ENCODE peak calls at places on chromosomes 13 and 19, in seven cellular contexts. D is fibroblast of the aortic adventitia; H is CD8-positive, alpha-beta T cell; F is AG10803; W is heart left ventricle; R is uterus; V is nephron progenitor cell. Q is an unnamed sample.

GRCh38 chr19:39824143-39825092 is 9.5 kb downstream of the DYRK1B start:
- DNase-seq in W (peak), H (peak), R (peak), F (peak), D (peak), V (peak), Q (peak)

GRCh38 chr19:1069009-1069779 is 2.2 kb downstream of the ARHGAP45 start:
- DNase-seq in R (no peak), H (peak), W (peak), V (no peak), D (no peak), F (no peak), Q (no peak)

GRCh38 chr19:32676186-32676894 is 692 bp downstream of the RGS9BP start:
- DNase-seq in F (no peak), D (no peak), R (peak), H (peak), W (no peak), V (peak), Q (no peak)

GRCh38 chr19:1503089-1503924 is 9.5 kb downstream of the ADAMTSL5 start:
- DNase-seq in H (peak), R (peak), D (peak), W (peak), F (peak), V (peak), Q (peak)

GRCh38 chr13:50529154-50529882 is 314.2 kb downstream of the DLEU7 start:
- DNase-seq in R (peak), W (peak), D (peak), H (no peak), F (peak), V (no peak), Q (no peak)

GRCh38 chr13:62887046-62887445 is 1471.4 kb upstream of the PCDH20 start:
- DNase-seq in H (no peak), V (no peak), W (no peak), D (no peak), R (no peak), F (no peak), Q (no peak)

GRCh38 chr13:66689037-66689619 is 541.0 kb downstream of the PCDH9 start:
- DNase-seq in V (no peak), H (no peak), W (no peak), F (no peak), D (peak), R (no peak), Q (no peak)

GRCh38 chr13:44734204-44734707 is 158.1 kb upstream of the TSC22D1 start:
- DNase-seq in F (peak), H (no peak), W (peak), R (no peak), D (peak), V (no peak), Q (no peak)

GRCh38 chr13:31756346-31756745 is 17.0 kb downstream of the RXFP2 start:
- DNase-seq in H (no peak), F (peak), V (no peak), W (no peak), D (peak), R (peak), Q (no peak)

GRCh38 chr19:31905980-31906948 is 439.1 kb upstream of the ZNF507 start:
- DNase-seq in R (peak), W (peak), F (peak), D (no peak), V (no peak), H (no peak), Q (no peak)

GRCh38 chr13:60759499-60759898 is 362.5 kb downstream of the TDRD3 start:
- DNase-seq in H (no peak), V (no peak), W (no peak), D (peak), R (no peak), F (no peak), Q (no peak)

GRCh38 chr19:39038098-39038497 is 5.7 kb upstream of the FBXO27 start:
- DNase-seq in F (peak), W (no peak), H (no peak), V (peak), D (peak), R (peak), Q (peak)

GRCh38 chr13:48775285-48775684 is 121.6 kb downstream of the CYSLTR2 start:
- DNase-seq in R (no peak), W (no peak), V (no peak), H (no peak), F (peak), D (no peak), Q (no peak)

GRCh38 chr13:28049880-28050871 is 50.2 kb downstream of the FLT3 start:
- DNase-seq in W (no peak), D (no peak), R (no peak), H (no peak), V (no peak), F (no peak), Q (no peak)

GRCh38 chr19:920051-920857 is 3.1 kb downstream of the KISS1R start:
- DNase-seq in D (peak), H (peak), V (peak), W (no peak), R (no peak), F (no peak), Q (no peak)

GRCh38 chr13:52686381-52686780 is 33.7 kb downstream of the SUGT1 start:
- DNase-seq in W (no peak), F (no peak), R (no peak), D (no peak), V (no peak), H (no peak), Q (no peak)

GRCh38 chr19:53865523-53865917 is 2.2 kb upstream of the MYADM start:
- DNase-seq in R (no peak), V (no peak), W (no peak), F (peak), H (no peak), D (no peak), Q (no peak)

GRCh38 chr13:22060187-22060586 is 389.3 kb downstream of the FGF9 start:
- DNase-seq in R (no peak), V (no peak), W (no peak), F (no peak), H (no peak), D (no peak), Q (no peak)

GRCh38 chr13:59299584-59299983 is 864.1 kb downstream of the DIAPH3 start:
- DNase-seq in H (no peak), W (no peak), F (no peak), R (no peak), D (no peak), V (no peak), Q (no peak)

GRCh38 chr13:77563110-77563509 is 27.6 kb downstream of the SCEL start:
- DNase-seq in V (no peak), H (no peak), F (peak), D (peak), R (no peak), W (no peak), Q (no peak)

GRCh38 chr13:26469602-26470001 is 87.9 kb upstream of the WASF3 start:
- DNase-seq in V (no peak), W (no peak), F (no peak), R (no peak), D (no peak), H (no peak), Q (no peak)

GRCh38 chr19:31515931-31516330 is 166.7 kb upstream of the TSHZ3 start:
- DNase-seq in H (no peak), F (peak), V (no peak), W (no peak), R (peak), D (no peak), Q (no peak)

GRCh38 chr13:28299941-28300340 is 161.6 kb downstream of the PAN3 start:
- DNase-seq in F (peak), R (no peak), W (no peak), H (no peak), D (no peak), V (no peak), Q (no peak)

GRCh38 chr13:42821437-42821836 is 40.1 kb downstream of the FAM216B start:
- DNase-seq in D (peak), F (peak), H (no peak), V (no peak), W (no peak), R (no peak), Q (no peak)

GRCh38 chr13:102729560-102730275 is 34.9 kb upstream of the METTL21C start:
- DNase-seq in W (no peak), D (peak), V (no peak), F (no peak), H (no peak), R (no peak), Q (no peak)

GRCh38 chr13:27965740-27966640 is 3.1 kb downstream of the CDX2 start:
- DNase-seq in F (no peak), D (no peak), W (no peak), V (peak), H (no peak), R (no peak), Q (no peak)

GRCh38 chr19:51192689-51193088 is 32.2 kb upstream of the CD33 start:
- DNase-seq in D (no peak), W (no peak), V (no peak), R (no peak), H (no peak), F (no peak), Q (no peak)

GRCh38 chr13:101552286-101552685 is 99.8 kb downstream of the ITGBL1 start:
- DNase-seq in R (no peak), F (peak), D (peak), W (no peak), V (no peak), H (no peak), Q (no peak)

GRCh38 chr13:101614491-101614890 is 162.0 kb downstream of the ITGBL1 start:
- DNase-seq in H (no peak), R (no peak), W (no peak), F (no peak), V (no peak), D (no peak), Q (no peak)

DNA sequence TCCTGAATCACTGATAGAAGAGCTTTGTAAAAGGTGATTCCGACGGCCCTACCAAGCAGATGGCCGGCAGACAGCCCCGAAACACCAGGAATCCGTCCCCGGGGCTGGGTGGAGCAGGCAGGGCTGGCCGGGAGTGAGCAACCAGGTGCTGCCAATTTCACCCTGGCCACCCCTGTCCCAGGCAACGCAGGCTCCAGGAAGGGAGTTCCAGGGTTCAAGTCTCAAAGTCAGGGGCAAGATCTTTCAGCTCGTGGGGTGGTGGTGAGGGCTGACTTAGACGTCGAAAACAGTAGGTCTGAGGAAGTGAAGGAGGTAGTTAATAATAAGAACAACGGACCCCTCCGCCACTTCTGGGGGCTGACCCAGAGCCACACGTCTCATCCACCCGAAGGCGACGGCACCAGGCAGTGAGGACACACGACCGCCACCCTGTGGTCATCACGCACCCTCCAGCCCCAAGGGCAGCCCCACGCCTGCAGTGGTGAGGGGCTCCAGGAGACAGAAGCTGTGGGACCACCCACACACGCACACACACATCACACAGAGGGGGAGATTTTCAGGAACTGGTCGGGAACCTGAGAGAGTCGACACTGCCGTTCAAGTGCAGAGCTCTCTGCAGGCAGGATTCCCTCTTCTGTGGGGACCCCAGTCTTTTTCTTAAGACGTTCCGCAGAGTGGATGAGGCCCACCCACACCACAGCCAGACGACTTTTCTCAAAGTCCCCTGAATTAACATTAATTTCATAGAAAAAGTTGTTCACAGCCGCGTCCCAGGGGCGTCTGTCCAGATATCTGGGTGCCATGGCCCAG is 67.2 kb downstream of the SPACA7 start:
- DNase-seq in H (no peak), D (no peak), R (no peak), F (no peak), W (no peak), V (peak), Q (peak)
- TF ChIP-seq CTCF in H (no peak), D (peak), R (no peak), F (peak), W (no peak), V (no peak), Q (no peak)

DNA sequence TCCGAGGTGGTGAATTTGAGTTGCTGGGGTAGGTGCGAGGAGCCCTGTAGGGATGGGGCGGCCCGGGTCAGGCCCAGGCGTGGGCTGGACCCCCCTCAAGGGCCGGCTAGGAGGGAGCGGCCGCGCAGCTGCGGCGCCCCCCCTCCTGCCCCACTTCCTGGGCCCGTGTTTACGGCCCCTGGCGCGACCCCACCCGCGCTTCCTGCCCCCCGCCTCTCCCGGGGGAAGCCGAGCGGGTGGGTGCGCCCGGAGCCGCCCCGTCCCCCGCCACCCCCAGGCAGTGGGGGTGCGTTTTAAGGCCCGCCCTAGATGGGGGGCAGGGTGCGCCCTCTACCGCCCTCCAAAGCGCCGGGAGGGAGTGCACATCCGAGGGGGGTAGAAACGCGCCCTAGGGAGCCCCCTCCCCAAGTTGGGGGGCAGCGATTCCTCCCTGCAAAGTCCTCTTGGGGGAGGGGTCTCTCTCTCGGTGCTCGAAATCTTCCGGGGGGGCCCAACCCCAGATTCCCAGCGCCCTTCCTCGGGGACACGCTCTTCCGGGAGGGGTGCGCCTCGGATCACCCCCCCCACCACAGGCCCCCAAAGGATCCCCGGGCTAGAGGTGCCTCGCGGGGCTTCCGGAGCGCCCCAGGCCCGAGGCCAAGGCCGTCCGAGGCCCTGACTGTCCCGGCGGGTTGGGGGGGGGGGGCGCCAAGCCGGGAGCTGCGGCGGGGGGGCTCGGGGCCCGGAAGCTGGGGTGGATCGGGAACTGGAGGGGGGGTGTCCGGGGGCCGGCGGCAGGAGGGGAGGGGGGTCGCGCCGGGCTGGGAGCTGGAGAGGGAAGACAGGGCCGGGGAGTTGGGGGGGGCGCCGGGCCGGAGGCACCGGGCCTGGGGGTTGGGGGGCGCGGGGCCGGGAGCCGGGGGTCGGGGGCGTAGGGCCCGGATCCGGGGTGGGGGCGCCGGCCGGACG is 807 bp downstream of the TLE5 start:
- DNase-seq in W (peak), H (peak), D (no peak), V (no peak), R (peak), F (peak), Q (no peak)
- TF ChIP-seq CTCF in W (peak), H (peak), D (peak), V (no peak), R (peak), F (peak), Q (peak)

GRCh38 chr13:107767119-107767518 is 448.2 kb downstream of the LIG4 start:
- DNase-seq in D (no peak), H (no peak), F (no peak), V (no peak), R (no peak), W (no peak), Q (peak)

GRCh38 chr13:107770541-107770940 is 444.8 kb downstream of the LIG4 start:
- DNase-seq in W (no peak), F (no peak), V (no peak), H (no peak), D (no peak), R (no peak), Q (no peak)

GRCh38 chr13:107764012-107764411 is 451.3 kb downstream of the LIG4 start:
- DNase-seq in D (no peak), F (no peak), W (no peak), V (no peak), H (no peak), R (no peak), Q (no peak)

DNA sequence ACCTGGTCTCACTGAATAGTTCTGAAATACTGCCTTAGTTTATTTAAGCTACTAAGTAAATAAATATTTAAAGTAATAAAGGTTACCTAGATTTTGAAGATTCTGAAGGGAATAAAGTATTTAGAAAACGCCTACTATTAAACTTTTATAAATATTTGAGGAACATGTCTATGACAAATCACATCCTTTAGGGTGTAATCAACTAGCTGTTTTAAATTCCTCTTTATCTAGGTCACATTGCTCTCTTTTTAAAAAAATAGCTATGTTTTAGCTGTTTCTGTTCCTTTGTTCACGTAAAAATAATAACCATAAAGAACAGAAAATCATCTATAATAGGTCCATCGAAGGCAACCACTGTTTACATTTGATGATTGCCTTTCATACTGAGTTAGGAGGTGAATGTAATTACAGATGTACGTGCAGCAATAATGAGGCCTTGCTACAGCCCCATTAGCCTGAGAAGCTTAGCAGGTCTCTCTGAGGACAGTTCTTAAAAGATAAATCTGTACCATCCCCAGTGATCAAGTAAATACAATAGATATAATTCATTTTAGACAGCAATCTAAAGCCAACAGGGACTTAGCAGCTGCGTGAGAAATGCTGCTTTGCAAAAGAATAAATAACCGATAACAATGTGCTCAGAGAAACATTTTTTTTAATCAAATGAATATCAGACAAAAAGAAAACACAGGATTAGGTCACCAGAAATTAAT is 449.5 kb downstream of the LIG4 start:
- DNase-seq in R (no peak), F (no peak), W (no peak), V (no peak), D (peak), H (no peak), Q (no peak)
- TF ChIP-seq CTCF in R (no peak), F (no peak), W (no peak), V (no peak), D (no peak), H (no peak), Q (no peak)

DNA sequence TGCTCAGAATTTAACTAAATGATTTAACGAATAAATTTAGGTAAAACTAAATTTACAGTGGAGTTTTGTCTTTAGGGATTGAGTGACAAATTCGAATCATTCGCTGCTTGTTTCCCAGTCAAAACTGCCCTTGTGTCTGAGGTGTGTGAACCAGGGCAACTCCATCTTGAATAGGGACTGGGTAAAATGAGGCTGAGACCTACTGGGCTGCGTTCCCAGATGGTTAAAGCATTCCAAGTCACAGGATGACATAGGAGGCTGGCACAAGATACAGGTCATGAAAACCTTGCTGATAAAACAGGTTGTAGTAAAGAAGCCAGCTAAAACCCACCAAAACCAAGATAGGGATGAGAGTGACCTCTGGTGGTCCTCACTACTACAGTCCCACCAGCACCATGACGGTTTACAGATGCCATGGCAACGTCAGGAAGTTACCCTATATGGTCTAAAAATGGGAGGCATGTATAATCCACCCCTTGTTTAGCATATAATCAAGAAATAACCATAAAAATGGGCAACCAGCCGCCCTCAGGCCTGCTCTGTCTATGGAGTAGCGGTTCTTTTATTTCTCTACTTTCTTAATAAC is 10.2 kb upstream of the ANKRD10 start:
- DNase-seq in V (peak), W (no peak), F (no peak), R (no peak), D (no peak), H (peak), Q (peak)
- TF ChIP-seq CTCF in V (peak), W (no peak), F (no peak), R (peak), D (peak), H (no peak), Q (peak)

GRCh38 chr13:41427700-41428099 is 29.6 kb upstream of the RGCC start:
- DNase-seq in V (no peak), W (no peak), H (no peak), F (no peak), R (no peak), D (no peak), Q (no peak)

GRCh38 chr13:41426047-41426446 is 31.3 kb upstream of the RGCC start:
- DNase-seq in R (no peak), D (no peak), H (peak), W (no peak), V (no peak), F (no peak), Q (no peak)

DNA sequence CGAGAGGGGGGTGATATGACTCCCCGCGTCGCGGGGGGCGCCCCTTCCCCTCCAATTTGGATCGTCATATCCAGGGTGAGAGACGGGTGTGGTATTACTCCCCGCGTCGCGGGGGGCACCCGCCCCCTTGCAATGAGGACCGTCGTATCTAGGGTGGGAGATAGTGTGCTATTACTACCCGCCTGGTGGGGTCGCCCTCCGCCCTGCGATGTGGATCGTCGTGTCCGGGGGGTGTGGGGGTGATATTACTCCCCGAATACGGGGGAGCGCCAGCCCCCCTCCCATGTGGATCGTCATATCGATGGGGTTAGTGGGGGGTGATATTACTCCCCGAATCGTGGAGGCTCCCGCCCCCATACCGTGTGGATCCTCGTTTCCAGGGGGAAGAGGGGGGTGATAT is 29.2 kb upstream of the RGCC start:
- DNase-seq in R (no peak), V (peak), W (no peak), F (no peak), H (peak), D (no peak), Q (no peak)
- TF ChIP-seq CTCF in R (no peak), V (peak), W (peak), F (peak), H (peak), D (peak), Q (peak)

GRCh38 chr13:94009696-94010095 is 469.8 kb downstream of the DCT start:
- DNase-seq in F (peak), H (no peak), V (no peak), R (no peak), W (no peak), D (peak), Q (no peak)
- TF ChIP-seq CTCF in F (no peak), H (no peak), V (no peak), R (no peak), W (no peak), D (no peak), Q (no peak)

Q was measured in neural crest cell.